ENCODE peak calls at places on chromosomes 7 and 10, in seven cellular contexts. X, W, V, U, P, N and Z are unnamed samples.

GRCh38 chr7:155555116-155555695 is 8.8 kb upstream of the CNPY1 start:
- DNase-seq in X (no peak), W (no peak), V (no peak), U (no peak), P (no peak), N (no peak), Z (no peak)

GRCh38 chr10:127853868-127854768 is 38.6 kb downstream of the CLRN3 start:
- DNase-seq in X (peak), W (peak), V (peak), U (peak), P (peak), N (peak), Z (peak)

GRCh38 chr10:29555091-29555745 is 79.6 kb downstream of the SVIL start:
- DNase-seq in X (no peak), W (no peak), V (peak), U (no peak), P (no peak), N (no peak), Z (peak)

GRCh38 chr7:52897708-52898107 is 137.7 kb upstream of the POM121L12 start:
- DNase-seq in X (no peak), W (no peak), V (no peak), U (no peak), P (no peak), N (no peak), Z (no peak)

GRCh38 chr10:109374215-109374614 is 549.1 kb downstream of the XPNPEP1 start:
- DNase-seq in X (no peak), W (no peak), V (peak), U (peak), P (no peak), N (no peak), Z (peak)

GRCh38 chr10:116741391-116742351 is 695 bp downstream of the HSPA12A start:
- DNase-seq in X (no peak), W (no peak), V (peak), U (no peak), P (no peak), N (no peak), Z (no peak)

GRCh38 chr7:103504505-103505135 is 58.6 kb upstream of the SLC26A5 start:
- DNase-seq in X (no peak), W (no peak), V (no peak), U (no peak), P (no peak), N (peak), Z (no peak)

GRCh38 chr7:152673902-152674301 is 2.0 kb downstream of the XRCC2 start:
- DNase-seq in X (no peak), W (no peak), V (no peak), U (peak), P (no peak), N (no peak), Z (no peak)

GRCh38 chr10:111082102-111082975 is 5.5 kb downstream of the ADRA2A start:
- DNase-seq in X (no peak), W (no peak), V (no peak), U (no peak), P (no peak), N (no peak), Z (no peak)

GRCh38 chr10:13690281-13690825 is 103.6 kb downstream of the PRPF18 start:
- DNase-seq in X (peak), W (no peak), V (no peak), U (no peak), P (no peak), N (no peak), Z (no peak)

GRCh38 chr10:124739996-124740373 is 4.2 kb downstream of the FAM53B start:
- DNase-seq in X (peak), W (no peak), V (no peak), U (no peak), P (no peak), N (no peak), Z (no peak)

GRCh38 chr10:95864906-95865813 is 42.6 kb upstream of the CC2D2B start:
- DNase-seq in X (peak), W (peak), V (peak), U (peak), P (no peak), N (peak), Z (peak)

GRCh38 chr10:45425628-45426563 is 51.9 kb downstream of the ALOX5 start:
- DNase-seq in X (no peak), W (no peak), V (no peak), U (no peak), P (no peak), N (no peak), Z (no peak)

GRCh38 chr7:92332782-92333181 is 87.0 kb downstream of the ANKIB1 start:
- DNase-seq in X (peak), W (no peak), V (no peak), U (no peak), P (no peak), N (no peak), Z (no peak)

GRCh38 chr10:128527730-128528129 is 401.5 kb upstream of the MKI67 start:
- DNase-seq in X (no peak), W (no peak), V (no peak), U (no peak), P (no peak), N (no peak), Z (no peak)

GRCh38 chr10:91880310-91880709 is 29.0 kb downstream of the FGFBP3 start:
- DNase-seq in X (peak), W (peak), V (peak), U (peak), P (no peak), N (no peak), Z (no peak)

GRCh38 chr10:11776080-11776479 is 33.9 kb downstream of the ECHDC3 start:
- DNase-seq in X (no peak), W (no peak), V (no peak), U (peak), P (no peak), N (no peak), Z (peak)

GRCh38 chr10:63166742-63167258 is 33.7 kb downstream of the NRBF2 start:
- DNase-seq in X (peak), W (peak), V (peak), U (peak), P (no peak), N (no peak), Z (peak)

GRCh38 chr10:70918851-70919530 is 30.6 kb upstream of the PCBD1 start:
- DNase-seq in X (no peak), W (no peak), V (no peak), U (no peak), P (no peak), N (no peak), Z (no peak)

GRCh38 chr7:2734761-2735571 is 47.0 kb downstream of the AMZ1 start:
- DNase-seq in X (no peak), W (no peak), V (peak), U (no peak), P (no peak), N (no peak), Z (no peak)

GRCh38 chr7:156792611-156793010 is 100.4 kb downstream of the LMBR1 start:
- DNase-seq in X (no peak), W (no peak), V (no peak), U (no peak), P (no peak), N (no peak), Z (no peak)

GRCh38 chr10:8498881-8499280 is 444.4 kb downstream of the GATA3 start:
- DNase-seq in X (peak), W (no peak), V (no peak), U (no peak), P (no peak), N (no peak), Z (no peak)

DNA sequence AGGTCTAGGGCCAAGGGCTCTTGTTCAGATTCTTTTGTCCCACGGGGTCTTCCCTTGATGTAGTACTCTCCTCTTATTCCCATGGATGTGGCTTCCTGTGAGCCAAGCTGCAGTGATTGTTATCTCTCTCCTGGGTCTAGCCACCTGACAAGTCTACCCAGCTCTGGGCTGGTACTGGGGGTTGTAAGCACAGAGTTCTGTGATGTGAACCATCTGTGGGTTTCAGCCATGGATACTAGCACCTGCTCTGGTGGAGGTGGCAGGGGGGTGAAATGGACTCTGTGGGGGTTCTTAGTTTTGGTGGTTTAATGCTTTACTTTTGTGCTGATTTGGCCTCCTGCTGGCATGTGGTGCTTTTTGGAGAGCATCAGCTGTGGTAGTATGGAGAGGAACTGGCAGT is 350.8 kb downstream of the DNAJB9 start:
- DNase-seq in X (no peak), W (no peak), V (no peak), U (no peak), P (no peak), N (no peak), Z (no peak)
- H3K4ac ChIP-seq in X (no peak), W (no peak), V (no peak), U (no peak), P (no peak), N (no peak), Z (no peak)

GRCh38 chr10:4526426-4526825 is 299.6 kb upstream of the AKR1E2 start:
- DNase-seq in X (no peak), W (no peak), V (no peak), U (no peak), P (no peak), N (no peak), Z (no peak)
- H3K4ac ChIP-seq in X (no peak), W (no peak), V (no peak), U (no peak), P (no peak), N (no peak), Z (peak)

GRCh38 chr7:9937944-9938631 is 1035.6 kb upstream of the PHF14 start:
- DNase-seq in X (peak), W (no peak), V (peak), U (no peak), P (no peak), N (no peak), Z (no peak)
- H3K4ac ChIP-seq in X (no peak), W (no peak), V (no peak), U (no peak), P (no peak), N (no peak), Z (no peak)

GRCh38 chr10:100985336-100985735 is 2.0 kb downstream of the MRPL43 start:
- DNase-seq in X (no peak), W (no peak), V (no peak), U (no peak), P (no peak), N (no peak), Z (no peak)

GRCh38 chr10:100986623-100986951 is 710 bp downstream of the MRPL43 start:
- DNase-seq in X (no peak), W (no peak), V (no peak), U (no peak), P (no peak), N (no peak), Z (no peak)

GRCh38 chr10:100984670-100985177 is 2.6 kb downstream of the MRPL43 start:
- DNase-seq in X (no peak), W (no peak), V (no peak), U (no peak), P (no peak), N (no peak), Z (no peak)

GRCh38 chr10:100982916-100983830 is 4.1 kb downstream of the MRPL43 start:
- DNase-seq in X (no peak), W (no peak), V (no peak), U (no peak), P (no peak), N (peak), Z (no peak)

GRCh38 chr10:100983868-100984669 is 3.2 kb downstream of the MRPL43 start:
- DNase-seq in X (no peak), W (no peak), V (no peak), U (no peak), P (no peak), N (no peak), Z (no peak)
- H3K4ac ChIP-seq in X (no peak), W (no peak), V (no peak), U (no peak), P (no peak), N (no peak), Z (no peak)

GRCh38 chr7:16693601-16694318 is 47.8 kb downstream of the BZW2 start:
- DNase-seq in X (no peak), W (no peak), V (no peak), U (no peak), P (no peak), N (no peak), Z (peak)

GRCh38 chr7:16697507-16698199 is 51.7 kb downstream of the BZW2 start:
- DNase-seq in X (no peak), W (no peak), V (no peak), U (no peak), P (no peak), N (no peak), Z (peak)

GRCh38 chr7:16698200-16698910 is 52.4 kb downstream of the BZW2 start:
- DNase-seq in X (no peak), W (no peak), V (no peak), U (no peak), P (no peak), N (no peak), Z (no peak)

GRCh38 chr7:16695621-16696237 is 49.7 kb downstream of the BZW2 start:
- DNase-seq in X (peak), W (peak), V (peak), U (peak), P (no peak), N (no peak), Z (peak)

DNA sequence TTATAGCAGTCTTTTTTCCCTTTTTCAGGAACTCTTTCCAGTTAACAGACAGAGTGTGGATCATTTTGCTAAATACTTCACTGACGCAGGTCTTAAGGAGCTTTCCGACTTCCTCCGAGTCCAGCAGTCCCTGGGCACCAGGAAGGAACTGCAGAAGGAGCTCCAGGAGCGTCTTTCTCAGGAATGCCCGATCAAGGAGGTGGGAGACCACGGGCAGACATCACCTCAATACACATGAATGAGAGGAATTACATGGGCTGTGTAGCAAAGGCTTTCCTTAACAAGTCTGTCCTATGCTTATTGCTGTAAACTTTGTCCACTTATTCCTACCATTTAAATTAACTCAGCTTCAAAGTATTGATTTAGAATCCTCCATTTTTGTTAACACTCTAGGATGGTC is 48.8 kb downstream of the BZW2 start:
- DNase-seq in X (peak), W (no peak), V (no peak), U (no peak), P (no peak), N (no peak), Z (no peak)
- H3K4ac ChIP-seq in X (no peak), W (no peak), V (no peak), U (no peak), P (no peak), N (no peak), Z (no peak)

GRCh38 chr7:149510248-149510647 is 12.6 kb upstream of the ZNF746 start:
- DNase-seq in X (no peak), W (no peak), V (no peak), U (no peak), P (no peak), N (no peak), Z (no peak)
- H3K4ac ChIP-seq in X (no peak), W (no peak), V (no peak), U (no peak), P (no peak), N (no peak), Z (no peak)

DNA sequence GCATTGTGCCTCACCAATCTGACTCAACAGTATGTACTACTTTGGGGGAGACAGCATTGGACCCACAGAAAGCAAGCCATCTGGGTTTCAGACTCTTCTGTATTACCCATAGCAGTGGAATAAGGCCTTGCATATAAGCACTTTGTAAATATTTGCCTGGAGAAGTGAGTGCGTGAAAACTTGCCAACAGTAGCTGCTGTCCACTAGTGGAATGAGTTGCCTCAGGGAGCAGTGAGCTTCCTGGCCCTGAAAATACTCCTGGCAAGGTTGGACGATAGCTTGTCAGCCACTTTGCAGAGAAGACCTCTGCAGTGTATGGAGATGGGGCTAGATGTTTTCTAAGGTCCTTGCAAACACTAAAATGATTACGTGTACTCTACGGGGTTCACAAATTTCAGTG is 21.6 kb downstream of the GARS1 start:
- DNase-seq in X (no peak), W (no peak), V (no peak), U (no peak), P (no peak), N (no peak), Z (peak)
- H3K4ac ChIP-seq in X (no peak), W (no peak), V (no peak), U (no peak), P (no peak), N (no peak), Z (no peak)